ENCODE peak calls at places on chromosomes 11 and 22, in nine cellular contexts. U is heart right ventricle; Z is K562; C is OCI-LY7; F is effector memory CD4-positive, alpha-beta T cell; T is fibroblast of the aortic adventitia; D is esophagus squamous epithelium; H is thoracic aorta; I is cardiac muscle cell. A is an unnamed sample.

GRCh38 chr22:50585238-50585637 is 2.6 kb upstream of the CHKB start:
- DNase-seq in U (no peak), Z (no peak), C (no peak), F (no peak), T (no peak), D (no peak), H (no peak), I (no peak), A (no peak)

GRCh38 chr11:81237139-81237538 is 1496.5 kb downstream of the FAM181B start:
- DNase-seq in U (no peak), Z (no peak), C (peak), F (no peak), T (peak), D (no peak), H (no peak), I (peak), A (no peak)

GRCh38 chr11:73999581-74000306 is 9.1 kb downstream of the UCP3 start:
- DNase-seq in U (no peak), Z (no peak), C (peak), F (no peak), T (no peak), D (no peak), H (no peak), I (no peak), A (no peak)

GRCh38 chr11:1568451-1568911 is 3.6 kb downstream of the DUSP8 start:
- DNase-seq in U (no peak), Z (no peak), C (peak), F (peak), T (no peak), D (no peak), H (no peak), I (no peak), A (no peak)

GRCh38 chr11:13859986-13860385 is 102.5 kb upstream of the SPON1 start:
- DNase-seq in U (no peak), Z (no peak), C (peak), F (no peak), T (no peak), D (no peak), H (no peak), I (no peak), A (no peak)

GRCh38 chr11:45669146-45669545 is 3.7 kb upstream of the CHST1 start:
- DNase-seq in U (no peak), Z (no peak), C (no peak), F (no peak), T (no peak), D (no peak), H (no peak), I (no peak), A (no peak)

GRCh38 chr22:19800761-19801244 is 40.2 kb downstream of the TBX1 start:
- DNase-seq in U (peak), Z (no peak), C (no peak), F (no peak), T (peak), D (no peak), H (no peak), I (peak), A (no peak)

GRCh38 chr22:43088979-43089717 is at the start of gene TTLL1:
- DNase-seq in U (peak), Z (peak), C (peak), F (peak), T (peak), D (peak), H (peak), I (peak), A (peak)

GRCh38 chr11:115501895-115502589 is 2.2 kb downstream of the CADM1 start:
- DNase-seq in U (no peak), Z (no peak), C (peak), F (no peak), T (no peak), D (no peak), H (no peak), I (peak), A (no peak)

GRCh38 chr22:41308054-41308453 is 6.7 kb downstream of the ZC3H7B start:
- DNase-seq in U (no peak), Z (no peak), C (no peak), F (no peak), T (peak), D (no peak), H (no peak), I (no peak), A (no peak)

DNA sequence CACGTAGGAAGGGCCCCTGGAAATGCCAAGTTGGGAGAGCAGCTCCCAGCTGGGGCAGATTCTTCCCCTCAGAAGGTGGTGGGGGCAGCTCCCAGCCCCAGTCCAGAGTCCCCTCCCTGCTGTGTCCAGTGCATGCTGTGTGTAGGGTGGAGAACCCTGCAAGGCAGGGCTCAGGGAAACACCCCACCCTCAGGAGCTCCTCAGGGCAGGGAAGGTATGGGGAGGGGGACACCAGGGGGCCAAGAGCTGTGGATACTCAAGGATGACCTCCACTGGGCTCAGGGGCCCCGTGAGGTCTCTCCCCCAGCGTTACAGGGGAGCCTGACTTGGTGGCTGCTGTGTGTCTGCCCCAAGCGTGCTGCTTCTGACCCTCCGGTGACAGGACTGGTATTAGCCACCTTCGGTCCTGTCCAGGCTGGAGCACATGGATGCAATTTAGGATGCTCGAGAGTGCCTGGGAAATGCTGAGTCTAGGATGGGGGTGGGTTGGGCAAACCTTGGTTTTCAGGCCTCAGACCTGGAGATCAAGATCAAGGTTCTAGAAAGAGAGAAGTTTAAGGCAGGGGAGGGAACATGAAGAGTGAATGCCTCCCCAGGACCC is 16.1 kb upstream of the CABP7 start:
- DNase-seq in U (no peak), Z (no peak), C (no peak), F (no peak), T (no peak), D (no peak), H (no peak), I (no peak), A (no peak)
- H3K4me3 ChIP-seq in U (no peak), Z (no peak), C (peak), F (no peak), T (no peak), D (no peak), H (no peak), I (no peak), A (no peak)

GRCh38 chr22:45192701-45193187 is 29.0 kb downstream of the NUP50 start:
- DNase-seq in U (no peak), Z (peak), C (no peak), F (no peak), T (no peak), D (no peak), H (no peak), I (peak), A (no peak)
- H3K4me3 ChIP-seq in U (no peak), Z (no peak), C (no peak), F (no peak), T (no peak), D (no peak), H (no peak), I (no peak), A (no peak)

DNA sequence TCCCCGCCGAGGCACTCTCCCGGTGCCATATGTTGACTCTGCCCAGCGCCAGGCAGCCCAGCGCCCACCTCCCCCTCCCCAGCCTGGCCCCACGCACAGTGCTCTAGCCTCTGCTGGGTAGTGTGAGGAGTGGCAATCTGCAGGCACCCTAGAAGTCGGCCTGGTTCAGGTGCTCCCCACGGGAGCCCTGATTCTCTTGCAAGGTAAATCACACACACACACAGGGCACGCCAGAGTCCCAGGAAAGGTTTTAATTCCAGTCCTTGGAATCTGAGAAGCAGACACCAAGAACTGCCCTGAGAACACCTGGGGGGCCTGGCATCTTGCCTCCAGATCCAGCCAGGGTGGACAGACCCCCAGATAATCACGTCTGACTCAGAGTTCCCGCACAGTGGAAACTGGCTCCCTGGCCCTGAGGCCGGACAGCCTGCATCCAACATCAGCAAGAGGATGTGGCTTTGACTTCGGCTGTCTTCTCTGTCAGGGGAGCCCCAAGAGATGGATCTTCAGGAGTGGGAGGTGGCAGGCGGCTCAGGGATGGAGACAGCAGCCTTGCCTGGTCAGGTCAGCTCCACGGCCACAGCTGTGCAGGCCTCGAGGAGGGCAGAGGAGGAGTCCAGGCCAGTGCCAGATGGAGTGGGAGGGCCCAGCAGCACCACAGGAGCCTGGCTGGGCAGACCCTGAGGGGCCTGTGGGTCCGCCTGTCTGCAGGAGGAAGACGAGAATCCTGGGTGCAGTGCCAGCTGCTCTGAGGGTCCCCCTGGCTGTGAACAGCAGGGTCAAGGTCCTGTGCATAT is 1.1 kb upstream of the RIN1 start:
- DNase-seq in U (no peak), Z (no peak), C (no peak), F (no peak), T (no peak), D (no peak), H (no peak), I (no peak), A (peak)
- H3K4me3 ChIP-seq in U (no peak), Z (no peak), C (no peak), F (no peak), T (no peak), D (peak), H (no peak), I (no peak), A (no peak)

GRCh38 chr11:36006556-36006955 is 62.7 kb downstream of the LDLRAD3 start:
- DNase-seq in U (no peak), Z (no peak), C (no peak), F (no peak), T (no peak), D (no peak), H (no peak), I (no peak), A (no peak)

GRCh38 chr11:36007127-36007824 is 63.4 kb downstream of the LDLRAD3 start:
- DNase-seq in U (no peak), Z (no peak), C (no peak), F (no peak), T (no peak), D (no peak), H (no peak), I (no peak), A (no peak)

GRCh38 chr11:36009469-36009868 is 65.6 kb downstream of the LDLRAD3 start:
- DNase-seq in U (no peak), Z (no peak), C (no peak), F (no peak), T (peak), D (no peak), H (no peak), I (no peak), A (no peak)

GRCh38 chr11:36010010-36010740 is 66.3 kb downstream of the LDLRAD3 start:
- DNase-seq in U (no peak), Z (no peak), C (no peak), F (no peak), T (peak), D (no peak), H (no peak), I (no peak), A (no peak)

GRCh38 chr11:36008576-36008975 is 64.7 kb downstream of the LDLRAD3 start:
- DNase-seq in U (no peak), Z (no peak), C (no peak), F (no peak), T (peak), D (no peak), H (no peak), I (no peak), A (no peak)
- H3K4me3 ChIP-seq in U (no peak), Z (no peak), C (no peak), F (no peak), T (no peak), D (no peak), H (no peak), I (no peak), A (no peak)

GRCh38 chr22:46295277-46295971 is 1.2 kb upstream of the GTSE1 start:
- DNase-seq in U (no peak), Z (no peak), C (peak), F (no peak), T (no peak), D (no peak), H (no peak), I (no peak), A (no peak)
- H3K4me3 ChIP-seq in U (peak), Z (peak), C (peak), F (no peak), T (peak), D (peak), H (peak), I (peak), A (peak)

GRCh38 chr11:102279641-102280170 is 37.6 kb upstream of the BIRC3 start:
- DNase-seq in U (no peak), Z (no peak), C (no peak), F (no peak), T (peak), D (no peak), H (no peak), I (peak), A (no peak)
- H3K4me3 ChIP-seq in U (no peak), Z (no peak), C (no peak), F (no peak), T (peak), D (peak), H (peak), I (no peak), A (no peak)

DNA sequence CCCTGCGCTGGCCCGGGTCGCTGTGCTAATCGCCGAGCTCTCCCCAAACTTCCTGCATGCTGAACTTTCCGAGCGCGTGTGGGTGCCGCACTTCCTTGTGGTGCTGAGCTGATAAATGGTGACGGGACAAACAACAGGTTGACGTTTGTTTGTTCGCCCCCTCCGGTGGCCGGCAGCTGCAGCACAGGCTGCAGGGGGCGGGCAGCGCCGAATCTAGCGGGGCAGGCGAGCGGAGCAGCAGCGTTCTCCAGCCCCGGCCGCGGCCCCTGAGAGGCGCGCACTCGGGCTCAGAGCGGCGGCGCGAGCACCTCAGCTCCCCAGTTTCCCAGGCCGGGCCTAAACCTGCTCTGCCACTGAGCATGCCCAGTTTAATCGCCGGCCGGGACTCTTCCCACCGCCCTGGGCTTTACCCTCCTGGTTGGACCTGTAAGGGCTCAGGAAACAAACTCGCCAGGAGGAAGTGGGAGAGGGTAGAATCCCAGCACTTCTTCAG is at the start of gene PDGFD:
- DNase-seq in U (peak), Z (no peak), C (peak), F (no peak), T (peak), D (no peak), H (peak), I (peak), A (peak)
- H3K4me3 ChIP-seq in U (peak), Z (no peak), C (peak), F (no peak), T (peak), D (peak), H (peak), I (peak), A (peak)

A was measured in SJSA1.